ENCODE peak calls at places on chromosomes 6 and 20, in four cellular contexts. K is non-pigmented ciliary epithelial cell; M is activated T-helper 9 cell treated with anti-CD3 and anti-CD28 coated beads, Interleukin-2, amount 50 U/mL, for 16 hours; X is NCI-H226. V is an unnamed sample.

GRCh38 chr6:125753218-125753936 is 3.9 kb downstream of the HEY2 start:
- DNase-seq in K (peak; percentile 15), M (no peak), X (no peak), V (peak; percentile 75)

GRCh38 chr6:43669050-43669921 is 18.3 kb downstream of the MRPS18A start:
- DNase-seq in K (no peak), M (no peak), X (peak; percentile 58), V (peak; percentile 51)

GRCh38 chr6:144661101-144661806 is 376.1 kb downstream of the UTRN start:
- DNase-seq in K (no peak), M (no peak), X (no peak), V (no peak)

GRCh38 chr20:17878069-17878911 is 90.3 kb downstream of the SNX5 start:
- DNase-seq in K (no peak), M (no peak), X (no peak), V (no peak)

GRCh38 chr6:166768761-166769160 is 141.7 kb upstream of the RPS6KA2 start:
- DNase-seq in K (no peak), M (no peak), X (no peak), V (no peak)

GRCh38 chr6:27679308-27679967 is 206.5 kb upstream of the ZNF184 start:
- DNase-seq in K (no peak), M (no peak), X (no peak), V (no peak)

GRCh38 chr6:53441761-53442160 is 93.0 kb upstream of the ELOVL5 start:
- DNase-seq in K (peak; percentile 57), M (no peak), X (peak; percentile 62), V (no peak)

GRCh38 chr6:88544986-88545612 is 379.0 kb upstream of the CNR1 start:
- DNase-seq in K (no peak), M (no peak), X (no peak), V (no peak)

GRCh38 chr6:127749095-127749494 is 151.8 kb downstream of the THEMIS start:
- DNase-seq in K (peak; percentile 6), M (no peak), X (no peak), V (no peak)

GRCh38 chr6:48388045-48388444 is 277.0 kb upstream of the PTCHD4 start:
- DNase-seq in K (no peak), M (no peak), X (no peak), V (no peak)

GRCh38 chr6:108117427-108118358 is 43.2 kb upstream of the OSTM1 start:
- DNase-seq in K (no peak), M (no peak), X (peak; percentile 44), V (no peak)

GRCh38 chr20:64164123-64164836 is at the start of gene MYT1:
- DNase-seq in K (no peak), M (no peak), X (no peak), V (no peak)

GRCh38 chr6:134347916-134348805 is 30.2 kb upstream of the SGK1 start:
- DNase-seq in K (peak; percentile 97), M (no peak), X (peak; percentile 40), V (peak; percentile 56)

GRCh38 chr6:3438190-3439167 is 18.4 kb downstream of the SLC22A23 start:
- DNase-seq in K (peak; percentile 48), M (no peak), X (no peak), V (no peak)